ENCODE peak calls at places on chromosomes 6 and 20, in five cellular contexts. A is GM12878, L is HCT116, K is H1, J is HepG2. C is an unnamed sample.

GRCh38 chr20:50991076-50991475 is 31.8 kb downstream of the KCNG1 start:
- DNase-seq in A (no peak), L (no peak), K (no peak), J (no peak), C (no peak)

GRCh38 chr6:14210077-14210476 is 92.5 kb downstream of the CD83 start:
- DNase-seq in A (no peak), L (no peak), K (no peak), J (no peak), C (no peak)

GRCh38 chr6:16982827-16983226 is 119.0 kb upstream of the STMND1 start:
- DNase-seq in A (peak), L (no peak), K (no peak), J (no peak), C (no peak)

GRCh38 chr6:14270925-14271791 is 153.6 kb downstream of the CD83 start:
- DNase-seq in A (no peak), L (peak), K (no peak), J (no peak), C (no peak)

GRCh38 chr6:7051780-7052440 is 55.9 kb upstream of the RREB1 start:
- DNase-seq in A (no peak), L (no peak), K (no peak), J (no peak), C (peak)

GRCh38 chr20:47778398-47779354 is 6.6 kb downstream of the SULF2 start:
- DNase-seq in A (no peak), L (no peak), K (no peak), J (no peak), C (no peak)

GRCh38 chr6:131924881-131925474 is 26.2 kb downstream of the CCN2 start:
- DNase-seq in A (no peak), L (peak), K (no peak), J (peak), C (peak)

GRCh38 chr6:133958782-133959181 is 5.8 kb downstream of the TBPL1 start:
- DNase-seq in A (no peak), L (no peak), K (no peak), J (no peak), C (no peak)

GRCh38 chr6:166957087-166957804 is 896 bp upstream of the RNASET2 start:
- DNase-seq in A (no peak), L (no peak), K (no peak), J (peak), C (peak)

GRCh38 chr6:44538841-44539240 is 151.3 kb downstream of the CDC5L start:
- DNase-seq in A (no peak), L (no peak), K (no peak), J (no peak), C (no peak)

GRCh38 chr6:56868687-56869086 is 86.2 kb upstream of the BEND6 start:
- DNase-seq in A (no peak), L (no peak), K (no peak), J (peak), C (no peak)

GRCh38 chr6:134938896-134939295 is 11.0 kb downstream of the ALDH8A1 start:
- DNase-seq in A (peak), L (no peak), K (no peak), J (no peak), C (no peak)

GRCh38 chr6:16639689-16640480 is 121.4 kb downstream of the ATXN1 start:
- DNase-seq in A (no peak), L (no peak), K (no peak), J (no peak), C (no peak)

DNA sequence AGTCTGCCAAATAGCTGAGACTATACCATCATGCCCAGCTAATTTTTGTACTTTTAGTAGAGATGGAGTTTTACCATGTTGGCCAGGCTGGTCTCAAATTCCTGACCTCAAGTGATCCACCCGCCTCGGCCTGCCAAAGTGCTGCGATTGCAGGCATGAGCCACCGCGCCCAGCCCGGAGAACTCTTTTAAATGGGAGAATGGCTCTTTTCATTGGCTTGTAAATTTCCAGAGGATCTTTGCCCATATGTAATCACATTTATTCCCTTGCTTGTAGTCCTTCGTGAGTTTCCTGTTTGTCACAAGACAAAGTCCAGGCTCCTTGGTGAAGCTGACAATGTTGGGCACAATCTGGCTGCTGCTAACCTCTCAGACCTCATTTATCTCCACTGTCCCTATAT is 135.1 kb downstream of the CEP57L1 start:
- DNase-seq in A (no peak), L (no peak), K (no peak), J (no peak), C (no peak)
- TF ChIP-seq JUND in A (no peak), L (no peak), K (no peak), J (no peak), C (no peak)

GRCh38 chr6:106927531-106928398 is 46.8 kb downstream of the CD24 start:
- DNase-seq in A (no peak), L (no peak), K (peak), J (peak), C (peak)
- TF ChIP-seq JUND in A (no peak), L (no peak), K (no peak), J (no peak), C (no peak)

GRCh38 chr6:33925210-33925609 is 121.4 kb upstream of the MLN start:
- DNase-seq in A (no peak), L (no peak), K (no peak), J (no peak), C (peak)
- TF ChIP-seq JUND in A (no peak), L (no peak), K (no peak), J (no peak), C (no peak)

DNA sequence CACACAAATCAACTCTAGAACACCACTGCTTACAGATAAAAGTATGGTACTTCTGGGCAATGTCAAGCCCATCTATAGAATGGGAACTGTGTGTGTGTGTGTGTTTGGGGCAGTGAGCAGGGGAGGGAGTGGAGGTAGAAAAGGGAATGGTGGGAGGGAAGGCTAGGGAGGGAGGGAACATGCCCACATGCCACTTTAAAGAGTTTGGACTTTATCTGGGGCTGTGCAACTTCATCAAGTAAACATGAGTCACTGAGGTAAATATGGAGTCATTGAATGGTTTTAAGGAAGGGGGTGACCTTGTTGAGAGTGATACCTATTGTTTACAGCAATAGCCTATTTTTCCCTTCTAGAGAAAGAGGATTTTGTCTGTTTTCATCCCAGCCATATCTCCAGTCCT is 22.5 kb upstream of the RNGTT start:
- DNase-seq in A (no peak), L (no peak), K (no peak), J (peak), C (no peak)
- TF ChIP-seq JUND in A (no peak), L (no peak), K (no peak), J (peak), C (no peak)

GRCh38 chr6:155444120-155444917 is 11.3 kb downstream of the NOX3 start:
- DNase-seq in A (no peak), L (peak), K (no peak), J (peak), C (no peak)
- TF ChIP-seq JUND in A (no peak), L (peak), K (no peak), J (peak), C (no peak)

DNA sequence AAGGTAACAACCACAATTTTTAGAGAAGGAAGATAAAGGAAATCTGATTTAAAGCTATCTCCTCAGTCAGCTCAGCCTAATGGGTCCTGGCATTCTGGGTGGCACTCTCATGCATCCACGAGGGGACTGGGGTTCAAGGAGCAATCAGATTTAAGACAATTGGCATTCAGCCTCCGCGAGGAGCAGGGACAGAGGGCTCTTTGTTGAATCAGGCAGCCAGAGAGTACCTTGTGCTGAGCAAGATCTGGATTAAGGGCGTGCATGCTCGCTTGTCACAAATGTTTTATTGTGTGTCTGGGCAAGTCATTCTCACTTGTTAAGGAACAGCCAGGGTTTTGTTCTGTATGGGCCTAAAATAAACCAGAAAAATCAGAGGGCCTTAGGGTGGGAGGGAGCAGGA is 475.3 kb upstream of the NRSN1 start:
- DNase-seq in A (no peak), L (no peak), K (no peak), J (no peak), C (no peak)
- TF ChIP-seq JUND in A (no peak), L (no peak), K (no peak), J (no peak), C (no peak)

GRCh38 chr20:19022791-19023448 is 189.5 kb upstream of the SLC24A3 start:
- DNase-seq in A (no peak), L (no peak), K (no peak), J (no peak), C (no peak)

GRCh38 chr20:19021406-19022117 is 190.9 kb upstream of the SLC24A3 start:
- DNase-seq in A (no peak), L (no peak), K (no peak), J (no peak), C (no peak)

GRCh38 chr20:19017104-19017690 is 195.2 kb upstream of the SLC24A3 start:
- DNase-seq in A (no peak), L (no peak), K (no peak), J (no peak), C (no peak)

GRCh38 chr20:19022118-19022575 is 190.3 kb upstream of the SLC24A3 start:
- DNase-seq in A (no peak), L (no peak), K (no peak), J (no peak), C (no peak)

DNA sequence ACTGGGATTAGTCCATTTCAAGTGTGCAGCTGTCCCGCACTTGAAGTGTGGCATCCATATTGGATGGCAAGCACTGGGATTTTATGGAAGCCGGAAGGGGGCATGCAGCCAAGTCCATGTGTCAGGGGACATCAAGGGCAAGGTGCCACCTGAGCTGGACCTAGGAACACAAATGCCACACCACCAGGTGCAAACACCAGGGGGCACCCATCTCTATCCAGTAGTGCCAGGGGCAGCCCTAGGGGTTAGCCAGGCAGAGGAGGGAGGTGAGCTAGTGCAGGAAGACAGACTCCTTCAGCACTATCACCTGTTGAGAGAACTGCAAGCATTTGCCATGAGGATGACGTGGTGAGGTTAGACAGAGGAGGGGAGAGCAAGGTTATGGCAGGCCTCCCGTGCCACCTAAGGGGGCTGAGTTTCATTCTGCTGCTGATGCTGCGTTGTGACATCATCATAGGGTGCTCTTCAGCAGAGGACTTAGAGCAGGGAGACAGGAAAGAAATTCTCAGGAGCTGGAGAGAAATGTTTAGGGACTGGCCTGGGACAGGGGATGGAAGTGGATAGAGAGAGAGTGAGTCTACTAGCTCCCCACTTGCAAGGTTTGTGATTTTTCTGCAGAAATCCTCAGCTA is 192.6 kb upstream of the SLC24A3 start:
- DNase-seq in A (no peak), L (no peak), K (no peak), J (no peak), C (no peak)
- TF ChIP-seq JUND in A (no peak), L (no peak), K (no peak), J (no peak), C (no peak)

C was measured in T47D.